ENCODE peak calls at places on chromosomes 2 and 18, in ten cellular contexts. S is aorta, W is cardiac muscle cell, U is Peyer's patch, J is substantia nigra, G is K562, H is PC-3, X is uterus, F is colonic mucosa, V is body of pancreas. T is an unnamed sample.
A peak's percentile ranks its signal among the peaks of the same experiment; 100 is the strongest.

GRCh38 chr2:36889782-36890181 is 76.6 kb downstream of the STRN start:
- DNase-seq in W (no peak), X (no peak), V (no peak), U (no peak), G (no peak), J (no peak), S (no peak), F (peak; percentile 36), H (peak; percentile 98), T (peak; percentile 90)

GRCh38 chr18:28581503-28582169 is 404.7 kb upstream of the CDH2 start:
- DNase-seq in U (no peak), W (no peak), H (no peak), F (no peak), J (no peak), V (no peak), G (no peak), S (no peak), X (no peak), T (no peak)

GRCh38 chr2:26772064-26773001 is 8.2 kb downstream of the SLC35F6 start:
- DNase-seq in W (no peak), F (peak; percentile 94), X (peak; percentile 89), J (peak; percentile 80), U (peak; percentile 73), V (peak; percentile 96), S (peak; percentile 92), G (peak; percentile 60), H (peak; percentile 41), T (no peak)

GRCh38 chr2:67215214-67215613 is 181.9 kb upstream of the ETAA1 start:
- DNase-seq in H (peak; percentile 74), S (no peak), J (no peak), X (peak; percentile 36), U (no peak), W (peak; percentile 87), V (peak; percentile 92), F (peak; percentile 60), G (peak; percentile 35), T (peak; percentile 17)

GRCh38 chr18:23626451-23627279 is 36.0 kb downstream of the ANKRD29 start:
- DNase-seq in W (no peak), H (peak; percentile 93), F (no peak), G (no peak), V (no peak), U (no peak), X (no peak), S (no peak), J (no peak), T (peak; percentile 43)

GRCh38 chr2:47357475-47357874 is 45.5 kb upstream of the MSH2 start:
- DNase-seq in X (peak; percentile 33), U (no peak), H (peak; percentile 55), S (no peak), V (no peak), G (peak; percentile 43), W (peak; percentile 87), J (no peak), F (peak; percentile 81), T (peak; percentile 45)

GRCh38 chr2:68931799-68932198 is 20.9 kb downstream of the GKN2 start:
- DNase-seq in J (no peak), W (no peak), U (no peak), H (no peak), X (no peak), S (no peak), G (no peak), F (no peak), V (no peak), T (no peak)

GRCh38 chr18:42201137-42201536 is 246.1 kb downstream of the PIK3C3 start:
- DNase-seq in S (no peak), H (no peak), W (no peak), U (no peak), V (no peak), G (no peak), F (no peak), J (no peak), X (no peak), T (no peak)

GRCh38 chr18:55421612-55422381 is 166.2 kb downstream of the TCF4 start:
- DNase-seq in V (no peak), U (peak; percentile 22), J (no peak), X (peak; percentile 22), G (no peak), S (no peak), W (no peak), F (no peak), H (no peak), T (peak; percentile 18)

GRCh38 chr2:58137221-58137620 is 90.6 kb downstream of the VRK2 start:
- DNase-seq in V (no peak), W (no peak), X (no peak), U (no peak), F (no peak), H (peak; percentile 49), J (no peak), S (no peak), G (no peak), T (no peak)

GRCh38 chr2:178479275-178479616 is 846 bp upstream of the FKBP7 start:
- DNase-seq in U (no peak), H (no peak), X (no peak), F (no peak), S (no peak), J (no peak), V (no peak), G (peak; percentile 16), W (no peak), T (no peak)

GRCh38 chr2:213353419-213353818 is 69.2 kb downstream of the SPAG16 start:
- DNase-seq in H (no peak), J (no peak), W (no peak), U (no peak), X (no peak), V (no peak), S (no peak), F (no peak), G (no peak), T (no peak)

DNA sequence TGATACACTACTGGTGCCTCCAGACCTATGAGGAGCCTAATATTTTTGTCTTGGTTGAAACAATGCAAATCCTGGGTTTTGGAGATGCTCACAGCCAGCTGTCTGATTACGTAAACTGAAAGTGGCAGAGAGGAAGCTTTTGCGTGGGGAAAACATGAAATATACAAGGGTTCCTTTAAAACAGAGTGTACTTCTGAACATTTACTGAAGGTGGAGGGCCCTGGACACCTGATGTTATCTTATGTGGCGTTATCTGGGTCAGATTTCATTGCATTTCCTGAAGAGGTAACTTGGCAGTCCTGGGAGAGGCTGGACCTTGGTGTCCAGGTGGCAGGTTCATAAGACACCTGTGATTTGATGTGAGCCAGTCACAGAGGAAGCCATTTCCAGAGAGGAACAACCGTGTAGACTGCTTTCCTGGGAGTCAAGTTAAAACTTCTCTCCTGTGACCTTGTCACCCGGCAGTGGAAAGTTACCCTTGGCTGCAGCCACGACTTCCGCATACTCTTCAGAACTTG is 105.0 kb downstream of the NEDD4L start:
- DNase-seq in U (no peak), G (no peak), X (no peak), S (no peak), H (peak; percentile 6), F (peak; percentile 49), W (peak; percentile 12), V (peak; percentile 52), J (no peak), T (no peak)
- H3K27ac ChIP-seq in U (peak overlapping the region; percentile 50), G (no peak overlapping the region), X (no peak overlapping the region), S (no peak overlapping the region), H (no peak overlapping the region), F (peak overlapping the region; percentile 37), W (peak overlapping the region; percentile 16), V (peak overlapping the region; percentile 60), J (no peak overlapping the region), T (no peak overlapping the region)

DNA sequence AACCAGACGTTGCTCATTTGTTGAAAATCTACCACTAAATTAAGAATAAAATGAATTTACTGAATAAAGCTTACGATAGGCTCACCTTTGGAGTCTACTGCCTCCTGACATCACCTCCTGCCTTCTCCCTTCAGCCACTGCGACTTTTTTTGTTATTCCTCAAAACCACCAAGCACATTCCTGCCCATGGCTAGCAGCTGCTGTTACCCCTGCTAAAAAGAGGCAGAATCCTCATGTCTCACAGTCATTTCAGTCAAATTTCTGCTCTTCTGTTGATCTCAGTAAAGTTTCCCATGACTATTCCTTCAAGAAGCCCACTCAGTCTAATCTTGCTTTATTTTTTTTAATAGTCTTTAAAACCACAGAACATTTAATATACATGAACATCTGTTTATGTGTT is 40.8 kb upstream of the ANKRD62 start:
- DNase-seq in U (no peak), X (no peak), V (no peak), W (no peak), J (no peak), G (no peak), H (no peak), F (no peak), S (no peak), T (no peak)
- H3K27ac ChIP-seq in U (no peak overlapping the region), X (no peak overlapping the region), V (no peak overlapping the region), W (no peak overlapping the region), J (no peak overlapping the region), G (no peak overlapping the region), H (no peak overlapping the region), F (no peak overlapping the region), S (no peak overlapping the region), T (no peak overlapping the region)

DNA sequence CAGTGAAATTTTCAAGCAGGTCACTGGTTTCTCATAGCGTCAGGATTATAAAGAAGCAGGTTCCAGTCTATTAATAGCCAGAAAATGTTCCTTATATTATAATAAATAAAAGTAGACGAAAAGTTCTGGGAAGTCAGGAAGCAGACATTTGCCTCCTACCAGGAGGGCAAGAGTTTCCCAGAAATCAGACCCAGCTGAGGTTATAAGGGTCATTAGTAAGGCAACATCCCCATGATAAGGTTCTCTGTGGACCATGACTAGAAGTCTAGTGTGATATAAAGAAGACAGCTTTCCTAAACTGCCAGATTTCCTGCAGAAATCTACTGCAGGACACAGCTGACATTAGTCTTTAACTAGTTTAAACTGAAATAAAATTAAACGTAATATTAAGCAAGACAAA is 210.1 kb upstream of the STK17B start:
- DNase-seq in F (no peak), S (no peak), H (no peak), V (no peak), W (no peak), J (no peak), U (no peak), X (no peak), G (no peak), T (no peak)
- H3K27ac ChIP-seq in F (no peak overlapping the region), S (no peak overlapping the region), H (no peak overlapping the region), V (no peak overlapping the region), W (no peak overlapping the region), J (no peak overlapping the region), U (no peak overlapping the region), X (no peak overlapping the region), G (no peak overlapping the region), T (no peak overlapping the region)

DNA sequence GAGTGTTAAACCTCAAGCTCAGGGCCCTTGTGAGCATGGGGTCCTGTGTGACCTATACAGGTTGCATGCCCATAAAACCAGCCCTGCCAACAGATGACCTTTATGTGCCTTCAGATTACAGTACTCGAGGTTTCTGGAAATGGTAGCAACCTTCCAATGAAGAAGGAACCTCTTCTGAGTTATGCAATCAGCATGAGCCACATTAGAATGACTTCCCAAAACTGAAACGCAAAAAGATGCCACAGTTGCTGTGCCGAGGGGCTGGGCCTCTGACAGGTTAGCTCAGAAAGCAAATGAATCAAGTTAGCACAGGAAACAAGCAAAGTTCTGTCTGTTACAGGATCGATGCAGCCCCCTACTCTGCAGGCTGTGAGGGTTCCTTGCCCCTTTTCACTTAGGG is 37.7 kb downstream of the TGFA start:
- DNase-seq in U (no peak), W (no peak), F (no peak), X (no peak), G (no peak), V (no peak), H (no peak), J (no peak), S (no peak), T (no peak)
- H3K27ac ChIP-seq in U (peak overlapping the region; percentile 93), W (no peak overlapping the region), F (no peak overlapping the region), X (no peak overlapping the region), G (no peak overlapping the region), V (no peak overlapping the region), H (peak overlapping the region; percentile 8), J (peak overlapping the region; percentile 9), S (no peak overlapping the region), T (no peak overlapping the region)